ENCODE peak calls at places on chromosomes 11 and 22, in seven cellular contexts. J, C, F, P, W, H and U are unnamed samples.

GRCh38 chr11:123356539-123356938 is 73.5 kb upstream of the GRAMD1B start:
- DNase-seq in J (no peak), C (no peak), F (no peak), P (no peak), W (no peak), H (no peak), U (no peak)

GRCh38 chr11:85595285-85595884 is 31.8 kb downstream of the DLG2 start:
- DNase-seq in J (no peak), C (peak; percentile 23), F (no peak), P (peak; percentile 43), W (no peak), H (no peak), U (peak; percentile 54)

GRCh38 chr11:133354069-133354468 is 178.2 kb downstream of the OPCML start:
- DNase-seq in J (no peak), C (no peak), F (no peak), P (no peak), W (no peak), H (no peak), U (no peak)

GRCh38 chr11:102256251-102256650 is 61.0 kb upstream of the BIRC3 start:
- DNase-seq in J (no peak), C (no peak), F (no peak), P (no peak), W (no peak), H (no peak), U (no peak)

GRCh38 chr22:33896801-33897620 is 23.3 kb downstream of the LARGE1 start:
- DNase-seq in J (no peak), C (no peak), F (peak; percentile 78), P (no peak), W (peak; percentile 76), H (no peak), U (no peak)

GRCh38 chr11:42462558-42463310 is 849.1 kb upstream of the API5 start:
- DNase-seq in J (no peak), C (no peak), F (no peak), P (no peak), W (no peak), H (no peak), U (no peak)

GRCh38 chr22:33544707-33545106 is 375.6 kb downstream of the LARGE1 start:
- DNase-seq in J (no peak), C (no peak), F (no peak), P (no peak), W (no peak), H (no peak), U (no peak)

GRCh38 chr11:17401841-17402240 is 13.4 kb upstream of the KCNJ11 start:
- DNase-seq in J (no peak), C (no peak), F (no peak), P (no peak), W (no peak), H (no peak), U (no peak)

GRCh38 chr11:16783321-16783801 is 44.9 kb downstream of the C11orf58 start:
- DNase-seq in J (no peak), C (no peak), F (no peak), P (no peak), W (no peak), H (no peak), U (no peak)

GRCh38 chr11:13924801-13925327 is 37.7 kb upstream of the SPON1 start:
- DNase-seq in J (no peak), C (no peak), F (no peak), P (no peak), W (no peak), H (no peak), U (no peak)

GRCh38 chr11:111409915-111410314 is 30.8 kb upstream of the POU2AF1 start:
- DNase-seq in J (no peak), C (no peak), F (no peak), P (no peak), W (no peak), H (no peak), U (no peak)

GRCh38 chr22:32653823-32654222 is 147.7 kb upstream of the TIMP3 start:
- DNase-seq in J (no peak), C (no peak), F (no peak), P (no peak), W (no peak), H (no peak), U (no peak)

GRCh38 chr11:130166457-130166784 is 6.8 kb downstream of the ST14 start:
- DNase-seq in J (no peak), C (no peak), F (no peak), P (no peak), W (no peak), H (no peak), U (no peak)

GRCh38 chr22:19783531-19784395 is 23.2 kb downstream of the TBX1 start:
- DNase-seq in J (no peak), C (no peak), F (no peak), P (no peak), W (no peak), H (no peak), U (no peak)

GRCh38 chr22:28002181-28002700 is 83.2 kb upstream of the PITPNB start:
- DNase-seq in J (no peak), C (no peak), F (no peak), P (no peak), W (no peak), H (no peak), U (no peak)

GRCh38 chr22:20573830-20574615 is 66.6 kb downstream of the MED15 start:
- DNase-seq in J (no peak), C (no peak), F (no peak), P (no peak), W (no peak), H (no peak), U (no peak)

GRCh38 chr22:41963453-41964105 is 5.7 kb upstream of the SEPTIN3 start:
- DNase-seq in J (no peak), C (no peak), F (no peak), P (no peak), W (peak; percentile 70), H (no peak), U (no peak)

GRCh38 chr11:44382648-44383240 is 72.8 kb upstream of the ALX4 start:
- DNase-seq in J (no peak), C (no peak), F (no peak), P (no peak), W (no peak), H (no peak), U (no peak)

GRCh38 chr11:131694526-131695424 is 324.4 kb downstream of the NTM start:
- DNase-seq in J (peak; percentile 61), C (peak; percentile 79), F (peak; percentile 92), P (peak; percentile 10), W (peak; percentile 97), H (no peak), U (no peak)

DNA sequence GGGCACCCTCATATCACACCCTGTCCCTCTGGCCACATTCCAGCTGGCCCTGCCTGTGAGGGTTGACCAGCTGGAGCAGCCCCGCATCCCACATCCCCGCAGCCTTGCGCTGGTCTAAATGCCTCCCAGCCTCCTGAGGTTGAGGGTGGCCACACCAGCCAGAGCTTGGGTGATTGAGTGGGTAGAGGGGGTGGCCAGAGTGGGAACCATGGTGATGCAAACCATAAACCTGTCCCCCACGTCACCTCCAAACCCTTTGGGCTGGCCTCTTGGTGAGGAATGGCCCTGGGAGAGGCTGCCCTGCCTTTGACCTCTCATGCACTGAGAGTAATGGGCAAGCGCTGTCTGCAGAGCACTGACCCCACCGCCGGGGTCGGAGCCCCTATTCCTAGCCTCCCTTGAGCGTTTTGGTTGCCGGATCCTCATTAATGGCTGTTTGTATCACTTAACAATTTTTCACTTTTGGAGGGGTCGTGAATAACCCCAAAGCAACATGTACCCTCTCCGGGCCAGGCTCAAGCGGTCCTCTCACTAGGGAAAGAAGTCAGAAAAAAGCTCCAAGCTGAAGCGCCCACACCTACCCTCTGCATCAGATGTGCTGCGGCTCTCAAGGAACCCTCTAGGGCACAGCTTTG is 16.0 kb upstream of the KCNQ1OT1 start:
- DNase-seq in J (no peak), C (no peak), F (no peak), P (no peak), W (no peak), H (no peak), U (no peak)
- H3K27me3 ChIP-seq in J (peaks cover 6% of the 10 kb centered on the region), C (no peaks in the 10 kb centered on the region), F (peaks cover 17% of the 10 kb centered on the region), P (no peaks in the 10 kb centered on the region), W (peaks cover 4% of the 10 kb centered on the region), H (no peaks in the 10 kb centered on the region), U (no peaks in the 10 kb centered on the region)

GRCh38 chr11:128725630-128726461 is 32.0 kb downstream of the FLI1 start:
- DNase-seq in J (peak; percentile 85), C (no peak), F (no peak), P (peak; percentile 87), W (no peak), H (peak; percentile 27), U (peak; percentile 84)

GRCh38 chr11:128727320-128727719 is 33.4 kb downstream of the FLI1 start:
- DNase-seq in J (no peak), C (no peak), F (no peak), P (no peak), W (no peak), H (no peak), U (no peak)

GRCh38 chr11:128728767-128729587 is 35.1 kb downstream of the FLI1 start:
- DNase-seq in J (peak; percentile 69), C (no peak), F (no peak), P (peak; percentile 46), W (no peak), H (no peak), U (peak; percentile 59)

GRCh38 chr11:128726464-128727139 is 32.7 kb downstream of the FLI1 start:
- DNase-seq in J (peak; percentile 78), C (no peak), F (no peak), P (peak; percentile 49), W (no peak), H (peak; percentile 12), U (peak; percentile 70)

GRCh38 chr11:128727811-128728431 is 34.0 kb downstream of the FLI1 start:
- DNase-seq in J (no peak), C (no peak), F (no peak), P (no peak), W (no peak), H (no peak), U (no peak)
- H3K4me1 ChIP-seq in J (peaks cover 80% of the 10 kb centered on the region), C (peaks cover 14% of the 10 kb centered on the region), F (peaks cover 9% of the 10 kb centered on the region), P (peaks cover 99% of the 10 kb centered on the region), W (peaks cover 3% of the 10 kb centered on the region), H (peaks cover 36% of the 10 kb centered on the region), U (peaks cover 99% of the 10 kb centered on the region)

GRCh38 chr11:2143652-2144548 is 4.7 kb upstream of the IGF2 start:
- DNase-seq in J (no peak), C (no peak), F (no peak), P (no peak), W (peak; percentile 64), H (no peak), U (no peak)
- H3K27me3 ChIP-seq in J (peaks cover 20% of the 10 kb centered on the region), C (peaks cover 58% of the 10 kb centered on the region), F (peaks cover 79% of the 10 kb centered on the region), P (peaks cover 36% of the 10 kb centered on the region), W (peaks cover 95% of the 10 kb centered on the region), H (peaks cover 100% of the 10 kb centered on the region), U (peaks cover 25% of the 10 kb centered on the region)

DNA sequence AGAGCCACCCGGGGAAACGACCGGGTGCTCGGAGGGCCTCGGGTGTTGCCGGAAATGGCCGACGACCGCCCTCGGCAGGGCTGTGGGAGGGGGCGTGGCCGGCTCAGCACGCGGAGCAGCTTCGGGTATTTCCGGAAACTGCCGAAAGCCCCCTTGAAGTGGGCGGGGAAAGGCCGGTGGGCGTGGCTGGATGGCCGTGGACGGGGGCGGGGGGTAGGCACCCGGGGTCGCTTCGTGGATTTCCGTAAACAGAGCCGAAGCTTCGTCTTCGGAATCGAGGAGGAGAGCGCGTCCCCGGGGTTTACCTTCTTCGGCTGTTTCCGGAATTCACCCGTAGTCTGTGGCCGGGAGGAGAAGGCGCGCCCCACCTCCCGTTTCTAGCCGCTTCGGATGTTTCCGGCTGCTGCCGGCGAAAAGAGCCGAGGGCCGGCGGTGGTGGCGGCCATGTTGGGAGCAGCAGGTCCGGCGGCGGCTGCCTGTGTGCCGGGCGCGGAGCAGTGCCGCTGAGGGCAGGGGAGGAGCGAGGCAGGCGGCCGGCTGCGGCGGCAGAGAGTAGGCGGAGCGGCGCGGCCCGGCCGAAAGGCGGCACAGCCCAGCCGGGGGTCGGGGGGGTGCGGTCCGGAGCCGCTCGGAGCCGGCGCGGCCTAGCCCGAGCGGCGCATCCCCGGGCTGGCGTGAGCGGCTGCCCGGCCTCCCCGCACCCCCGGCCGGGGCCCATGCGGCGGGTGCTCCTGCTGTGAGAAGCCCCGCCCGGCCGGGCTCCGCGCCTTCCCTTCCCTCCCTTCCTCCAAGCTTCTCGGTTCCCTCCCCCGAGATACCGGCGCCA is at the start of gene MARK2:
- DNase-seq in J (peak; percentile 99), C (peak; percentile 99), F (peak; percentile 98), P (peak; percentile 99), W (peak; percentile 100), H (peak; percentile 97), U (peak; percentile 99)
- H3K4me1 ChIP-seq in J (peaks cover 44% of the 10 kb centered on the region), C (peaks cover 16% of the 10 kb centered on the region), F (peaks cover 10% of the 10 kb centered on the region), P (peaks cover 36% of the 10 kb centered on the region), W (peaks cover 5% of the 10 kb centered on the region), H (peaks cover 42% of the 10 kb centered on the region), U (peaks cover 48% of the 10 kb centered on the region)